ENCODE peak calls at places on chromosomes 5 and 9, in four cellular contexts. V, S, H and O are unnamed samples.

GRCh38 chr5:109655841-109656240 is 33.9 kb upstream of the MAN2A1 start:
- DNase-seq in V (peak), S (no peak), H (no peak), O (no peak)

GRCh38 chr5:9927521-9927997 is 297.4 kb upstream of the TAS2R1 start:
- DNase-seq in V (no peak), S (no peak), H (no peak), O (no peak)

GRCh38 chr9:87792831-87793288 is 66.9 kb downstream of the CTSL start:
- DNase-seq in V (peak), S (peak), H (peak), O (peak)

GRCh38 chr9:69745716-69746538 is 13.9 kb downstream of the PTAR1 start:
- DNase-seq in V (no peak), S (no peak), H (no peak), O (no peak)

GRCh38 chr5:32639943-32640342 is 54.6 kb downstream of the SUB1 start:
- DNase-seq in V (no peak), S (no peak), H (no peak), O (no peak)

GRCh38 chr5:95057610-95058009 is 227.3 kb downstream of the MCTP1 start:
- DNase-seq in V (no peak), S (no peak), H (no peak), O (no peak)

GRCh38 chr5:86572825-86573224 is 44.9 kb upstream of the COX7C start:
- DNase-seq in V (no peak), S (no peak), H (no peak), O (no peak)

GRCh38 chr5:57816108-57816507 is 333.5 kb upstream of the ACTBL2 start:
- DNase-seq in V (peak), S (no peak), H (no peak), O (no peak)

GRCh38 chr5:78467744-78468357 is 107.4 kb downstream of the SCAMP1 start:
- DNase-seq in V (peak), S (no peak), H (no peak), O (no peak)

GRCh38 chr9:21096172-21096900 is 18.6 kb upstream of the IFNB1 start:
- DNase-seq in V (peak), S (no peak), H (no peak), O (no peak)

GRCh38 chr5:32233696-32234447 is 59.8 kb upstream of the GOLPH3 start:
- DNase-seq in V (peak), S (no peak), H (no peak), O (no peak)

GRCh38 chr5:36252722-36253340 is 11.1 kb upstream of the NADK2 start:
- DNase-seq in V (no peak), S (no peak), H (no peak), O (no peak)

GRCh38 chr9:134180786-134181647 is 16.7 kb upstream of the RNU6ATAC start:
- DNase-seq in V (no peak), S (no peak), H (peak), O (no peak)

GRCh38 chr5:157290156-157290980 is 24.4 kb downstream of the CYFIP2 start:
- DNase-seq in V (peak), S (no peak), H (no peak), O (no peak)

GRCh38 chr5:150548123-150548522 is 40.2 kb downstream of the NDST1 start:
- DNase-seq in V (no peak), S (no peak), H (no peak), O (no peak)

GRCh38 chr9:117028103-117028858 is 341.2 kb downstream of the TRIM32 start:
- DNase-seq in V (no peak), S (no peak), H (no peak), O (peak)

GRCh38 chr9:135914921-135915320 is 7.6 kb upstream of the CAMSAP1 start:
- DNase-seq in V (peak), S (no peak), H (peak), O (no peak)

GRCh38 chr5:127959152-127959764 is 124.3 kb upstream of the SLC12A2 start:
- DNase-seq in V (peak), S (peak), H (no peak), O (peak)

GRCh38 chr9:131740898-131741297 is 1.0 kb upstream of the RAPGEF1 start:
- DNase-seq in V (no peak), S (no peak), H (no peak), O (peak)

GRCh38 chr5:127892467-127893207 is 189.4 kb downstream of the CCDC192 start:
- DNase-seq in V (peak), S (no peak), H (no peak), O (no peak)

GRCh38 chr9:112754578-112754977 is 4.0 kb downstream of the SNX30 start:
- DNase-seq in V (no peak), S (no peak), H (no peak), O (no peak)

GRCh38 chr9:89635816-89636215 is 31.0 kb downstream of the GADD45G start:
- DNase-seq in V (no peak), S (no peak), H (no peak), O (no peak)

GRCh38 chr5:74686962-74687751 is 2.1 kb downstream of the HEXB start:
- DNase-seq in V (no peak), S (no peak), H (no peak), O (no peak)

GRCh38 chr9:80049096-80049495 is 477.3 kb downstream of the TLE4 start:
- DNase-seq in V (no peak), S (no peak), H (no peak), O (no peak)

GRCh38 chr5:136075339-136075885 is 46.6 kb downstream of the TGFBI start:
- DNase-seq in V (no peak), S (no peak), H (no peak), O (no peak)

GRCh38 chr5:171783051-171783450 is 2.6 kb upstream of the SMIM23 start:
- DNase-seq in V (no peak), S (no peak), H (no peak), O (no peak)

GRCh38 chr9:89812556-89813181 is 207.9 kb downstream of the GADD45G start:
- DNase-seq in V (no peak), S (no peak), H (no peak), O (no peak)

GRCh38 chr5:168843277-168843997 is 264.3 kb upstream of the PANK3 start:
- DNase-seq in V (no peak), S (no peak), H (no peak), O (no peak)

GRCh38 chr5:171429543-171429910 is 10.1 kb downstream of the FGF18 start:
- DNase-seq in V (no peak), S (no peak), H (peak), O (peak)

DNA sequence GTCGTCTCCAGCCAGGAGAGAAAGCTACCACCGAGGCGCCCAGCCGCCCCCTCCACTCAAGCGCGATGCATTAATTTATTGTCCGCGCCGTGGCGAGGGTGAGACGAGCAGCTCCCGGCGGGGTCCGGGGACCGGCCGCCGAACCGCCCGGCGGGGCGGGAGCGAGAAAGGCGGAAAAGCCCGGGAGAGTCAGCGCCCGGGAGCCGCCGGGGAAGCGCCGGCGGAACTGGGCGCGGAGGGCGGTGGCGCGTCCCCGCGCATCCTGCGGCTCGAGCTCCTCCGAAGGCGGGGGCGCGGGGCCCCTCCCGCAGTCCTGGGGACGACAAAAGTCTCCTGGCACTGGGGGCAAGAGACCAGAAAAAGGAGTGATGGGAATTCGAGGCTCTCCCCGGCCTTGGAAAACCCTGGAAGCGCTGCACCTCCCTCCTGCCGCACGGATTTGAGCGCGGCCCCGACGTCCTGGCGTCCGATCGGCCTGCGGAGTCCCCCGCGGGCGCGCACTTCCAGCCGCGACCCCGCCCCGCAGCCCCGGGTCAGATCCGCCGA is at the start of gene EPB41L4A:
- DNase-seq in V (no peak), S (peak), H (peak), O (peak)
- TF ChIP-seq CTCF in V (no peak), S (no peak), H (no peak), O (no peak)

GRCh38 chr5:124740055-124740454 is 6.4 kb downstream of the ZNF608 start:
- DNase-seq in V (no peak), S (no peak), H (no peak), O (no peak)

GRCh38 chr5:124742983-124743533 is 3.4 kb downstream of the ZNF608 start:
- DNase-seq in V (peak), S (peak), H (peak), O (no peak)

GRCh38 chr5:124741711-124742496 is 4.5 kb downstream of the ZNF608 start:
- DNase-seq in V (peak), S (peak), H (no peak), O (no peak)

GRCh38 chr5:124742521-124742920 is 3.9 kb downstream of the ZNF608 start:
- DNase-seq in V (no peak), S (no peak), H (no peak), O (no peak)

DNA sequence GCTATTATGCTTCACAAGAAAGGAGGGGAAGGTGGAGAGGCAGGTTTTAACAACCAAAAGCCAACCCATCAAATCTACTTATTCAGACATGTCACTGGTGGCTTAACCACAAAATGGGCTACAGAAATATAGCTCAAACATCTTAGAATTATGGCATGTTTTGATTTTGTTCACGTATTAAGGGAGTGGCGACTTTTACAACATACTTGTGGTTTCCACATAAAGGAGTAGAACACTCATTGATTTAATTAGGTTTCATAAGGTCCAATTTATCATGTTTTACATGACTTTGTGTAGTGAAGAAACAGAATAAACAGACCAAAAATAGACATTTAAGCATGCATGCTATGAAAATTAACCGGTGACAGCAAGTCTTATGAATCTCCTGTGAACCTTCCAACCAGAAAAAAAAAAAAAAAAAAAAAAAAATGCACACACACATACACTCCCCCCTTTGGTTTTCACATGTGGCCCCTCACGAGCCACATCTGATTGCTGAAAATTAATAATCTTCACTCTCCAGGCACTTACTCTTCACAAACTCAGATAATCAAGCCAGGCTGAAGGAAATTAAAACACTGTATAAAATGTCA is 5.4 kb downstream of the ZNF608 start:
- DNase-seq in V (no peak), S (no peak), H (no peak), O (no peak)
- H3K4me3 ChIP-seq in V (no peak), S (no peak), H (no peak), O (no peak)

DNA sequence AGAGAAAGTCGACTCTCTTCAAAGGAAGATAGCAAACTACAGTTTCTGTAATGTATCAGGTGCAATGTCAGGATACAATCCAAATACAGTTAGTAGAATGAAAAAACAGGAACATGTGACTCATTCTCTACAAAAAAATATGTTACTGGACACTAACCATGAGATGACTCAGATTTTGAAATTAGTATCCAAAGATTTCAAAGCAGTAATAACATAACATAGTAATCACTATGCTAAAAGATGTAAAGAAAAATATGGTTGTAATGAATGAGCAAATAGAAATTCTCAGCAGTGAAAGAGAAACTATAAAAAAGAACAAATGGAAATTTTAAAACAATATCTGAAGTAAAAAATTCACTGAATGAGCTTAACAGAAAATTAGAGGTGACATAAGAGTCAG is 42.3 kb downstream of the SHOC1 start:
- DNase-seq in V (no peak), S (no peak), H (no peak), O (no peak)
- TF ChIP-seq CTCF in V (no peak), S (no peak), H (no peak), O (no peak)

GRCh38 chr5:160727296-160727997 is 124.6 kb downstream of the ATP10B start:
- DNase-seq in V (no peak), S (no peak), H (no peak), O (no peak)

GRCh38 chr5:160726721-160727120 is 125.3 kb downstream of the ATP10B start:
- DNase-seq in V (no peak), S (no peak), H (no peak), O (no peak)
- H3K4me3 ChIP-seq in V (no peak), S (no peak), H (no peak), O (no peak)

GRCh38 chr5:56259002-56259511 is 25.9 kb upstream of the ANKRD55 start:
- DNase-seq in V (peak), S (no peak), H (no peak), O (no peak)

GRCh38 chr5:56257010-56257409 is 23.9 kb upstream of the ANKRD55 start:
- DNase-seq in V (no peak), S (no peak), H (no peak), O (no peak)

GRCh38 chr5:56264417-56265025 is 31.4 kb upstream of the ANKRD55 start:
- DNase-seq in V (no peak), S (no peak), H (no peak), O (no peak)

DNA sequence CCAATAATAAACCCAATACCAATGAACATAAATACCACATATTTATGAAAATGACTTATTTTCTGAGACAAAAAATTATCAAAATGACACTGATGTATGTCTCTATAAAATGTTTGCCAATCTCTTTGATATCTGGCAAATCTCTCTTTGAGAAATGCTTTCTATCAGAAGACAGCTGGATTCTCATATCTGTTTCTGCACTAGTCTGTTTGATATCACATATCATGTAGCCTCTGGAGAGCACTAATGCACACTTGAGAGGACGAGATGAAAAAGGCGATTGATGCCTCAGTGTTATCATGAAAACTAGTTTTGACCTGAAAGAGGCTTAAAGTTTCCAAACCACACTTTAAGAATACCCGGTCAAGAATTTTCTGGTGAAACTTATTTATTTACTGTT is 29.1 kb upstream of the ANKRD55 start:
- DNase-seq in V (no peak), S (no peak), H (no peak), O (no peak)
- TF ChIP-seq CTCF in V (no peak), S (no peak), H (no peak), O (no peak)

DNA sequence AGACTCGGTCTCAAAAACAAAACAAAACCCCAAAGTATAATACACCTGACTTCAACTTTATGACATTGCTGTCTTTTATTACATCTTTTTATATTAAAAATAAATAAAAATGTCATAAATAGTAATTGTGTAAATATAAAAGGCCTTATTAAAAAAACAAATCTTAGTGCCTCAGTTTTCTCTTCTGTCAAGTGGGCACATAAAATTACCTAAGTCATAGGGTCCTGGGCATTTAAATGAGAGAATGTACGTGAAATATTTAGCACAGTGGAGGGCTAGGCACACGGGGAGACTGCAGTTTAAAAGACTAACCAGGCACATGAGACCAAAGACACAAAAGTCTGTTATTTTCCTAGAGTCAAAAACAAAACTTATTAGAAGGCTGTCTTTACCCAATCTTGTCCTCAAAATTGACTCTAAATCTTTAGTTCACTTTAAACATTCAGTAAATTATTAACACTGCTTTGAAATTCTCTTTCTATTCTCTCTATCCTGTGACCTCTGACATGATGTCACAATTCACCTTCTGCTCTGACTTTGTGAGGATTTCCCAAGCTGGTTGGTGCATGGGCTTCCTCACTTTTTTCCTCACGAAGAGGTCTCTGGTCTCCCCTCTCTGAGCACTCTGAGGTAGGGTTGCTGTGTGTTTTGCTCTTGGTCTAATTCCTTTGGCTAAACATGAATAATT is 2.5 kb upstream of the RNF14 start:
- DNase-seq in V (no peak), S (no peak), H (no peak), O (no peak)
- H3K4me3 ChIP-seq in V (no peak), S (no peak), H (no peak), O (no peak)

GRCh38 chr9:38001430-38001829 is 67.6 kb downstream of the SHB start:
- DNase-seq in V (no peak), S (no peak), H (no peak), O (no peak)

GRCh38 chr9:37998881-37999311 is 70.1 kb downstream of the SHB start:
- DNase-seq in V (peak), S (no peak), H (no peak), O (no peak)

GRCh38 chr9:37999501-38000189 is 69.4 kb downstream of the SHB start:
- DNase-seq in V (peak), S (no peak), H (no peak), O (no peak)

GRCh38 chr9:38000332-38000731 is 68.7 kb downstream of the SHB start:
- DNase-seq in V (no peak), S (no peak), H (no peak), O (no peak)

GRCh38 chr9:38000735-38001134 is 68.3 kb downstream of the SHB start:
- DNase-seq in V (no peak), S (no peak), H (no peak), O (no peak)
- TF ChIP-seq CTCF in V (no peak), S (no peak), H (no peak), O (no peak)

GRCh38 chr9:129889936-129890717 is 54.9 kb downstream of the USP20 start:
- DNase-seq in V (no peak), S (peak), H (no peak), O (peak)
- H3K4me3 ChIP-seq in V (no peak), S (no peak), H (no peak), O (no peak)

GRCh38 chr9:124479947-124480620 is 27.1 kb downstream of the NR5A1 start:
- DNase-seq in V (no peak), S (no peak), H (no peak), O (no peak)

GRCh38 chr9:124482431-124483031 is 24.7 kb downstream of the NR5A1 start:
- DNase-seq in V (no peak), S (no peak), H (no peak), O (no peak)

GRCh38 chr9:124481115-124481514 is 26.1 kb downstream of the NR5A1 start:
- DNase-seq in V (no peak), S (no peak), H (no peak), O (no peak)

GRCh38 chr9:124479371-124479770 is 27.8 kb downstream of the NR5A1 start:
- DNase-seq in V (no peak), S (no peak), H (no peak), O (peak)

DNA sequence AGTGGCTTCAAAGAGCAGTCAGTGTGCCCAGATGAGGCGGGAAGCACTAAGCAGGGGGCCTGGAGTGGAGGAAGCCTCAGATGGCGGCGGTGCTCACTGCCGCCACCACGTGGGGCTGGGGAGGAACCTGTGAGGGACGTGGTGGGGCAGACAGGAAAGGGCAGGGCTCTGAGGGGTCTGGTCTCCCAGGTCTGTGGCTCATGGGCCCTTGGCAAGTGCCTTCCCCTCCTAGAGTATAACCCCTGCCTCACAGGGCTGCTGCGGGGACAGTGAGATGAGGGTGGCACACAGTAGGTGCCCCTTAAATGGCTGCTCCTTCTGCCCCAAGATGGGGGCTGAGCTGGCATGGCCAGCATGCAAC is 26.6 kb downstream of the NR5A1 start:
- DNase-seq in V (no peak), S (no peak), H (no peak), O (peak)
- TF ChIP-seq CTCF in V (peak), S (peak), H (no peak), O (peak)